ENCODE peak calls at places on chromosomes 16 and 17, in four cellular contexts. E is tibial artery, P is body of pancreas, H is AG09319. J is an unnamed sample.

GRCh38 chr17:12122091-12122490 is 101.4 kb downstream of the MAP2K4 start:
- DNase-seq in E (no peak), P (no peak), H (no peak), J (no peak)

GRCh38 chr17:73592079-73592415 is 52.2 kb downstream of the SDK2 start:
- DNase-seq in E (no peak), P (no peak), H (no peak), J (no peak)

GRCh38 chr16:5756969-5757368 is 659.4 kb upstream of the EEF2KMT start:
- DNase-seq in E (no peak), P (no peak), H (no peak), J (no peak)

GRCh38 chr16:18829221-18829620 is 27.9 kb upstream of the ARL6IP1 start:
- DNase-seq in E (no peak), P (no peak), H (no peak), J (no peak)

GRCh38 chr17:9898812-9899211 is 6.3 kb downstream of the RCVRN start:
- DNase-seq in E (no peak), P (no peak), H (no peak), J (no peak)

GRCh38 chr16:56815721-56816120 is 49.3 kb upstream of the SLC12A3 start:
- DNase-seq in E (peak; percentile 23), P (peak; percentile 23), H (no peak), J (no peak)

GRCh38 chr16:58492066-58492465 is 7.9 kb upstream of the NDRG4 start:
- DNase-seq in E (no peak), P (no peak), H (no peak), J (no peak)

GRCh38 chr16:80910434-80910833 is 96.3 kb downstream of the CMC2 start:
- DNase-seq in E (no peak), P (no peak), H (no peak), J (no peak)

GRCh38 chr16:13708361-13708760 is 211.6 kb upstream of the ERCC4 start:
- DNase-seq in E (no peak), P (no peak), H (no peak), J (no peak)

GRCh38 chr16:89584768-89585549 is 9.4 kb downstream of the CPNE7 start:
- DNase-seq in E (no peak), P (no peak), H (no peak), J (no peak)

GRCh38 chr16:63787014-63787413 is 1334.8 kb downstream of the CDH11 start:
- DNase-seq in E (no peak), P (no peak), H (no peak), J (no peak)

GRCh38 chr17:76119409-76120371 is 16.1 kb upstream of the EXOC7 start:
- DNase-seq in E (no peak), P (no peak), H (no peak), J (no peak)

GRCh38 chr16:20826039-20826566 is 19.8 kb downstream of the REXO5 start:
- DNase-seq in E (no peak), P (no peak), H (no peak), J (no peak)

GRCh38 chr16:10964039-10964890 is 19.9 kb downstream of the CLEC16A start:
- DNase-seq in E (peak; percentile 78), P (peak; percentile 84), H (peak; percentile 46), J (peak; percentile 78)

GRCh38 chr17:13671771-13672170 is 70.0 kb upstream of the HS3ST3A1 start:
- DNase-seq in E (no peak), P (no peak), H (no peak), J (no peak)

GRCh38 chr16:75254359-75254837 is 3.0 kb upstream of the BCAR1 start:
- DNase-seq in E (no peak), P (peak; percentile 12), H (no peak), J (no peak)

GRCh38 chr16:81567987-81568748 is 123.6 kb downstream of the CMIP start:
- DNase-seq in E (no peak), P (peak; percentile 75), H (peak; percentile 24), J (no peak)

GRCh38 chr16:89350701-89351380 is 133.3 kb downstream of the ZNF778 start:
- DNase-seq in E (no peak), P (no peak), H (no peak), J (no peak)

GRCh38 chr17:74798239-74798707 is 22.1 kb upstream of the NAT9 start:
- DNase-seq in E (no peak), P (no peak), H (no peak), J (no peak)

GRCh38 chr16:80717611-80718010 is 86.8 kb downstream of the CDYL2 start:
- DNase-seq in E (no peak), P (peak; percentile 27), H (no peak), J (no peak)

GRCh38 chr16:88803264-88803987 is at the start of gene CDT1:
- DNase-seq in E (peak; percentile 65), P (peak; percentile 89), H (peak; percentile 47), J (peak; percentile 88)

GRCh38 chr17:39867891-39868553 is at the start of gene ZPBP2:
- DNase-seq in E (no peak), P (no peak), H (no peak), J (peak; percentile 58)

GRCh38 chr16:4003166-4003565 is 113.1 kb downstream of the ADCY9 start:
- DNase-seq in E (no peak), P (no peak), H (no peak), J (no peak)

GRCh38 chr17:75719732-75720131 is 1.5 kb upstream of the ITGB4 start:
- DNase-seq in E (no peak), P (no peak), H (no peak), J (no peak)

GRCh38 chr16:2768403-2769089 is 8.5 kb downstream of the ELOB start:
- DNase-seq in E (no peak), P (no peak), H (no peak), J (no peak)

GRCh38 chr17:77884019-77884418 is 74.5 kb upstream of the TNRC6C start:
- DNase-seq in E (no peak), P (peak; percentile 31), H (no peak), J (no peak)

GRCh38 chr16:4410335-4411075 is 5.9 kb downstream of the CORO7 start:
- DNase-seq in E (no peak), P (peak; percentile 60), H (peak; percentile 78), J (no peak)

GRCh38 chr17:81926451-81927144 is 937 bp downstream of the MAFG start:
- DNase-seq in E (peak; percentile 85), P (peak; percentile 89), H (peak; percentile 65), J (peak; percentile 71)

GRCh38 chr17:27760069-27760885 is 40.1 kb downstream of the NOS2 start:
- DNase-seq in E (peak; percentile 60), P (peak; percentile 66), H (peak; percentile 3), J (peak; percentile 73)

GRCh38 chr16:11224894-11225676 is 30.9 kb downstream of the SOCS1 start:
- DNase-seq in E (no peak), P (no peak), H (no peak), J (peak; percentile 65)

GRCh38 chr16:68790130-68790761 is 53.1 kb upstream of the TANGO6 start:
- DNase-seq in E (no peak), P (peak; percentile 60), H (peak; percentile 35), J (no peak)

GRCh38 chr17:64384253-64385186 is 6.1 kb downstream of the PECAM1 start:
- DNase-seq in E (no peak), P (no peak), H (no peak), J (no peak)

GRCh38 chr16:66925322-66925840 is at the start of gene RRAD:
- DNase-seq in E (peak; percentile 76), P (no peak), H (no peak), J (no peak)

GRCh38 chr16:14037960-14038359 is 33.2 kb upstream of the MRTFB start:
- DNase-seq in E (no peak), P (no peak), H (no peak), J (no peak)

GRCh38 chr17:65122836-65123756 is 14.1 kb upstream of the RGS9 start:
- DNase-seq in E (peak; percentile 79), P (peak; percentile 85), H (peak; percentile 64), J (peak; percentile 64)

GRCh38 chr17:29682987-29683386 is 60.3 kb upstream of the CORO6 start:
- DNase-seq in E (no peak), P (no peak), H (no peak), J (no peak)
- TF ChIP-seq CTCF in E (no peak), P (no peak), H (no peak), J (no peak)

DNA sequence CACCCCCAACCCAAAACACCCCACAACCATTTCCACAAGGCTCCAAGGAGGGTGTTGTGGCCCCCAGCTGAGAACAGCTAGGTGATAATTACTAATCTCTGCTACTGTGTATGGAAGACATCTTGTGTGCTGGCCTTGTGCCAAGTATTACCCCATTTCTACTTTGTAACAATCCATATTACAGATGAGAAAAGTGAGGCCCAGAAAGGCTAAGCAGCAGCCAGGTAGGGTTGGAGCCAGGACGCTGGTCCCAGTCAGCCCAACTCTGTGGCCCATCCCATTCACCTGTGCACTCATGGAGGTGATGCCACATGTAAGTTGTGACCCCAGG is 12.4 kb upstream of the PEMT start:
- DNase-seq in E (no peak), P (no peak), H (no peak), J (no peak)
- TF ChIP-seq CTCF in E (no peak), P (no peak), H (no peak), J (no peak)

GRCh38 chr16:49858200-49859129 is 2.6 kb upstream of the ZNF423 start:
- DNase-seq in E (peak; percentile 59), P (peak; percentile 64), H (no peak), J (peak; percentile 32)

GRCh38 chr16:49857423-49858181 is 1.7 kb upstream of the ZNF423 start:
- DNase-seq in E (peak; percentile 42), P (peak; percentile 82), H (no peak), J (peak; percentile 33)

GRCh38 chr16:49855822-49856740 is at the start of gene ZNF423:
- DNase-seq in E (no peak), P (peak; percentile 30), H (no peak), J (no peak)

GRCh38 chr16:49855280-49855821 is 561 bp downstream of the ZNF423 start:
- DNase-seq in E (peak; percentile 82), P (peak; percentile 90), H (peak; percentile 44), J (peak; percentile 47)

DNA sequence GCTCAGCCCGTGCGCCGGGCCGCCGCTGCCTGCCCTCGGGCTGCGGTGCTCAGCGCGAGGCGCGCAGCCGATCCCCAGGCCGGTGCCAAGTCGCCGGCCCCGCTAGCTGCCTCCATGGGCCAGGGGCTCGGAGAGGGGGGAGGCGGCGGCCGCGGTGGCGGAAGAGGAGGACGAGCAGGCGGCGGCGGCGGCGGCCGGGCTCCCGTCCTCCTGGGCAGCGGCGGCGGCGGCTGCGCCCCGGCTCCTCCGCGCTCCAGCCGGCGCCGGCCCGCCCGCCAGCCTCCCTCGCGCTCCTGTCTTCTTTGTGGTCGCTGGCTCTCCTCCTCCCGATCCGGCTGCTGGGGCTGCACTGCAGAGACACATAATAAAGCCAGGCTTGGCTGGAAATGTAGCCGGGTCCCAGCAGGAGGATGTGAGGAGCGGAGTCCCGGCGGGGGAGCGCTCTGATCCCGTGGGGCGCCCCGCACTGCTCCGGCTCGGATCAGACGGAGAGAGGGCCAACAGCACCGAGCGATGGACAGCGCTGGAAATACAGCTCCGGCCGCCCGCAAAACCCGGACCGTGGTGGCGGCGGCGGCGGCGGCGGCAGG is 924 bp upstream of the ZNF423 start:
- DNase-seq in E (peak; percentile 76), P (peak; percentile 78), H (peak; percentile 29), J (peak; percentile 21)
- TF ChIP-seq CTCF in E (peak; percentile 31), P (no peak), H (peak; percentile 34), J (no peak)

GRCh38 chr16:1283996-1284592 is 25.3 kb upstream of the UBE2I start:
- DNase-seq in E (no peak), P (no peak), H (no peak), J (no peak)

GRCh38 chr16:1286492-1287094 is 22.8 kb upstream of the UBE2I start:
- DNase-seq in E (no peak), P (no peak), H (no peak), J (no peak)

GRCh38 chr16:1283296-1283695 is 26.1 kb upstream of the UBE2I start:
- DNase-seq in E (no peak), P (no peak), H (no peak), J (no peak)

GRCh38 chr16:1287982-1288670 is 21.3 kb upstream of the UBE2I start:
- DNase-seq in E (no peak), P (no peak), H (no peak), J (no peak)

GRCh38 chr16:1285669-1286491 is 23.6 kb upstream of the UBE2I start:
- DNase-seq in E (no peak), P (no peak), H (no peak), J (no peak)
- TF ChIP-seq CTCF in E (no peak), P (no peak), H (no peak), J (no peak)